ENCODE peak calls at places on chromosomes 16 and 17, in five cellular contexts. J is activated naive CD4-positive, alpha-beta T cell treated with anti-CD3 and anti-CD28 coated beads, Interleukin-2, amount 50 U/mL, for 16 hours; W is upper lobe of right lung; B is NCI-H2029 treated with DMSO at 0.1 percent for 48 hours; H is amygdala. Y is an unnamed sample.

GRCh38 chr16:11004957-11005610 is 60.7 kb downstream of the CLEC16A start:
- DNase-seq in J (no peak), W (no peak), B (no peak), H (no peak), Y (no peak)

GRCh38 chr17:51231999-51232398 is 27.9 kb downstream of the MBTD1 start:
- DNase-seq in J (no peak), W (no peak), B (no peak), H (no peak), Y (no peak)

GRCh38 chr17:35372846-35373531 is 432 bp downstream of the SLFN11 start:
- DNase-seq in J (peak; percentile 24), W (peak; percentile 69), B (no peak), H (no peak), Y (no peak)

GRCh38 chr16:72791786-72792185 is 256.1 kb downstream of the ZFHX3 start:
- DNase-seq in J (no peak), W (no peak), B (no peak), H (no peak), Y (no peak)

GRCh38 chr16:28205974-28206373 is 5.8 kb downstream of the XPO6 start:
- DNase-seq in J (no peak), W (no peak), B (no peak), H (no peak), Y (no peak)

GRCh38 chr16:3819175-3819527 is 61.4 kb downstream of the CREBBP start:
- DNase-seq in J (no peak), W (no peak), B (no peak), H (no peak), Y (no peak)

GRCh38 chr17:43832976-43833829 is at the start of gene MPP3:
- DNase-seq in J (peak; percentile 65), W (peak; percentile 85), B (no peak), H (peak; percentile 31), Y (no peak)

GRCh38 chr16:82653550-82654511 is 27.1 kb downstream of the CDH13 start:
- DNase-seq in J (peak; percentile 17), W (no peak), B (no peak), H (no peak), Y (no peak)

GRCh38 chr16:65176603-65177002 is 54.7 kb upstream of the CDH11 start:
- DNase-seq in J (no peak), W (no peak), B (no peak), H (no peak), Y (no peak)